ENCODE peak calls at places on chromosome 16, in five cellular contexts. H is A549, G is GM12878, M is K562, K is SK-N-SH. P is an unnamed sample.

GRCh38 chr16:72963921-72964320 is 84.0 kb downstream of the ZFHX3 start:
- DNase-seq in M (no peak), H (no peak), G (no peak), K (peak; percentile 52), P (peak; percentile 78)

GRCh38 chr16:16120382-16121184 is 102.7 kb downstream of the ABCC6 start:
- DNase-seq in H (no peak), K (peak; percentile 44), M (peak; percentile 72), G (no peak), P (peak; percentile 22)

GRCh38 chr16:81158964-81159363 is 62.8 kb upstream of the GCSH start:
- DNase-seq in H (no peak), G (no peak), K (no peak), M (no peak), P (no peak)

GRCh38 chr16:49478107-49478506 is 104.5 kb downstream of the C16orf78 start:
- DNase-seq in H (no peak), K (no peak), M (no peak), G (peak; percentile 12), P (no peak)

GRCh38 chr16:89981414-89981813 is 32.9 kb downstream of the DEF8 start:
- DNase-seq in K (no peak), H (no peak), G (no peak), M (no peak), P (no peak)

GRCh38 chr16:48864055-48864454 is 254.1 kb upstream of the N4BP1 start:
- DNase-seq in M (no peak), K (no peak), H (no peak), G (no peak), P (no peak)

GRCh38 chr16:19088341-19088916 is 21.0 kb downstream of the COQ7 start:
- DNase-seq in K (no peak), H (no peak), G (no peak), M (no peak), P (no peak)

GRCh38 chr16:64094992-64095579 is 1026.8 kb downstream of the CDH11 start:
- DNase-seq in M (no peak), K (no peak), H (no peak), G (no peak), P (peak; percentile 33)

GRCh38 chr16:11276880-11277593 is 757 bp upstream of the PRM2 start:
- DNase-seq in K (no peak), G (no peak), H (no peak), M (no peak), P (no peak)

GRCh38 chr16:75112281-75113045 is 4.1 kb downstream of the LDHD start:
- DNase-seq in M (no peak), K (no peak), H (no peak), G (no peak), P (no peak)

GRCh38 chr16:21324267-21324666 is 46.2 kb upstream of the CRYM start:
- DNase-seq in H (no peak), K (no peak), M (no peak), G (no peak), P (no peak)

GRCh38 chr16:77558786-77559185 is 124.0 kb upstream of the ADAMTS18 start:
- DNase-seq in M (no peak), G (no peak), K (no peak), H (no peak), P (no peak)

GRCh38 chr16:50602531-50603205 is 54.5 kb downstream of the NKD1 start:
- DNase-seq in H (no peak), G (no peak), K (no peak), M (no peak), P (no peak)

GRCh38 chr16:3020604-3021448 is 658 bp downstream of the TNFRSF12A start:
- DNase-seq in G (no peak), K (peak; percentile 72), H (peak; percentile 93), M (peak; percentile 78), P (peak; percentile 89)

GRCh38 chr16:1338119-1338730 is 4.8 kb downstream of the BAIAP3 start:
- DNase-seq in G (no peak), K (peak; percentile 78), M (peak; percentile 50), H (peak; percentile 52), P (no peak)

GRCh38 chr16:73909529-73910035 is 387.0 kb upstream of the PSMD7 start:
- DNase-seq in K (no peak), G (no peak), H (no peak), M (no peak), P (no peak)

GRCh38 chr16:27427538-27427937 is 25.6 kb downstream of the IL21R start:
- DNase-seq in G (no peak), K (no peak), H (no peak), M (no peak), P (no peak)

GRCh38 chr16:27426423-27427408 is 24.7 kb downstream of the IL21R start:
- DNase-seq in K (no peak), M (peak; percentile 78), G (peak; percentile 93), H (peak; percentile 47), P (peak; percentile 96)

GRCh38 chr16:27421961-27422740 is 20.2 kb downstream of the IL21R start:
- DNase-seq in M (no peak), H (no peak), G (no peak), K (no peak), P (no peak)

GRCh38 chr16:27425961-27426360 is 24.0 kb downstream of the IL21R start:
- DNase-seq in H (no peak), M (no peak), G (no peak), K (no peak), P (no peak)

DNA sequence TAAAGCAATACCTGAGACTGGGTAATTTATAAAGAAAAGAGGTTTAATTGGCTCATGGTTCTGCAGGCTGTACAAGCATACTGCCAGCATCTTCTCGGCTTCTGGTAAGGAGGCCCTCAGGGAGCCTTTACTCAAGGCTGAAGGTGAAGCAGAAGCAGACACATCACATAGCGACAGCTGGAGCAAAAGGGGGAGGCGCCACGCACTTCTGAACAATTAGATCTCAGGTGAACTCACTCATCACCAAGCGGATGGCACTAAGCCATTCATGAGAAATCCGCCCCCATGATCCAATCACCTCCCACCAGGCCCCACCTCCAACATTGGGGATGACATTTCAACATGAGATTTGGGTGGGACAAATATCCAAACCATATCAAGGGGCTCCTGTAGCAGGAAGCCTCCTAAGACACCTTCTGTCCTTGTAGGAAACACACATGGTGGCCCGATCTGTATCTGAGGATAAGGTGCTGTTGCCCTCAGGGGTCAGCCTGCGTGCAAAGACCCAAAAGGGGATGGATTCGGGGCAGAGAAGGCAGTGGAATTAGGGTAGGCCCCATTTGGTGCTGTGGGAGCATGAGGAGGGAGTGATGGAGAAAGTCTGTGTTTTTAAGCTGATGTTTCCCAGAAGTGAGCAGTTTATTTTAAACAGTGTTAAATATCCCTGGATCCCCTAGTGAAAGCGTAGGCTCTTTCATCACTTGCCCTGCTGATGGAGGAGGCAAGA is 23.0 kb downstream of the IL21R start:
- DNase-seq in K (no peak), H (no peak), G (no peak), M (no peak), P (no peak)
- H3K4me1 ChIP-seq in K (no peaks in the 10 kb centered on the region), H (peaks cover 2% of the 10 kb centered on the region), G (peaks cover 63% of the 10 kb centered on the region), M (no peaks in the 10 kb centered on the region), P (no peaks in the 10 kb centered on the region)

GRCh38 chr16:13839577-13839976 is 80.4 kb upstream of the ERCC4 start:
- DNase-seq in G (no peak), M (peak; percentile 24), H (no peak), K (no peak), P (no peak)
- TF ChIP-seq RCOR1 in G (no peak), M (no peak), H (no peak), K (no peak), P (no peak)

GRCh38 chr16:28984091-28984490 is 761 bp upstream of the LAT start:
- DNase-seq in M (no peak), H (no peak), G (no peak), K (no peak), P (no peak)

GRCh38 chr16:28982949-28983348 is 1.9 kb upstream of the LAT start:
- DNase-seq in H (no peak), M (no peak), K (no peak), G (no peak), P (no peak)

GRCh38 chr16:28984619-28985135 is at the start of gene LAT:
- DNase-seq in K (no peak), M (no peak), H (peak; percentile 25), G (no peak), P (no peak)

GRCh38 chr16:28982418-28982817 is 2.4 kb upstream of the LAT start:
- DNase-seq in K (no peak), M (no peak), G (no peak), H (no peak), P (no peak)

GRCh38 chr16:28983644-28984043 is 1.2 kb upstream of the LAT start:
- DNase-seq in M (no peak), K (no peak), G (no peak), H (no peak), P (no peak)
- H3K4me1 ChIP-seq in M (no peaks in the 10 kb centered on the region), K (no peaks in the 10 kb centered on the region), G (peaks cover 12% of the 10 kb centered on the region), H (peaks cover 15% of the 10 kb centered on the region), P (no peaks in the 10 kb centered on the region)

GRCh38 chr16:83682126-83682857 is 125.5 kb upstream of the HSBP1 start:
- DNase-seq in M (no peak), K (no peak), H (no peak), G (no peak), P (no peak)

GRCh38 chr16:83681421-83681820 is 126.4 kb upstream of the HSBP1 start:
- DNase-seq in M (no peak), H (no peak), K (no peak), G (no peak), P (no peak)

GRCh38 chr16:83680980-83681379 is 126.8 kb upstream of the HSBP1 start:
- DNase-seq in K (no peak), G (no peak), M (no peak), H (no peak), P (no peak)

GRCh38 chr16:83685615-83686165 is 122.1 kb upstream of the HSBP1 start:
- DNase-seq in G (no peak), K (no peak), H (no peak), M (no peak), P (no peak)

DNA sequence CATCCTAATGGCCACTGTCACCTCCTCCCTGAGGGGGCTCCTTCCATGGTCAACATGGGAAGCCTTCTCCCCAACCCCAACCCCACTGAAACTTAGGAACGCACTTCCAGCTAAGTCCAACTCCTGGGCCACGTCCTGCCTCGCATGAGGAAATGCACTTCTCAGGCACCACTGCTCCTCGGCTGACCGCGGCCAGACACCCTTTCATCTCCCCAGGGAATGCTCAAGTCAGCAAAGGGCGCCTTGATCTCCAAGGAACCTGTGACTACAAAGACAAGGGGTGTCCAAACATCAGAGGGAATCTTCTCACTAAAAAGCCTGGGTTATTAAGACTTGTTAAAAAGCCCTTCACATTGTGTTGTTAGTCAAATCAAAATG is 124.9 kb upstream of the HSBP1 start:
- DNase-seq in G (no peak), K (no peak), M (no peak), H (no peak), P (no peak)
- TF ChIP-seq RCOR1 in G (no peak), K (no peak), M (no peak), H (no peak), P (no peak)

GRCh38 chr16:85178006-85178591 is 65.8 kb upstream of the CIBAR2 start:
- DNase-seq in K (no peak), G (no peak), H (no peak), M (no peak), P (no peak)

GRCh38 chr16:85175724-85176233 is 63.5 kb upstream of the CIBAR2 start:
- DNase-seq in G (no peak), K (no peak), M (no peak), H (no peak), P (no peak)

GRCh38 chr16:85178596-85178995 is 66.3 kb upstream of the CIBAR2 start:
- DNase-seq in K (no peak), M (no peak), G (no peak), H (no peak), P (no peak)

GRCh38 chr16:85176541-85177447 is 64.5 kb upstream of the CIBAR2 start:
- DNase-seq in G (no peak), K (peak; percentile 60), M (no peak), H (no peak), P (peak; percentile 52)

GRCh38 chr16:85177448-85177846 is 65.2 kb upstream of the CIBAR2 start:
- DNase-seq in K (no peak), H (no peak), M (no peak), G (no peak), P (no peak)
- H3K4me1 ChIP-seq in K (peaks cover 80% of the 10 kb centered on the region), H (peaks cover 29% of the 10 kb centered on the region), M (peaks cover 37% of the 10 kb centered on the region), G (no peaks in the 10 kb centered on the region), P (peaks cover 28% of the 10 kb centered on the region)